ENCODE peak calls at places on chromosomes 16 and 17, in six cellular contexts. P, A, M, Z, W and B are unnamed samples.

GRCh38 chr16:70331588-70332358 is 14.9 kb upstream of the DDX19A start:
- DNase-seq in P (no peak), A (no peak), M (no peak), Z (no peak), W (peak), B (no peak)

GRCh38 chr16:48184681-48185080 is 28.9 kb upstream of the ABCC12 start:
- DNase-seq in P (no peak), A (no peak), M (no peak), Z (no peak), W (no peak), B (no peak)

GRCh38 chr17:51722994-51723393 is 435.5 kb downstream of the CA10 start:
- DNase-seq in P (no peak), A (no peak), M (no peak), Z (no peak), W (no peak), B (no peak)

GRCh38 chr17:65403129-65403528 is 158.3 kb downstream of the AXIN2 start:
- DNase-seq in P (no peak), A (no peak), M (no peak), Z (no peak), W (peak), B (no peak)

GRCh38 chr16:11049396-11050059 is 105.2 kb downstream of the CLEC16A start:
- DNase-seq in P (peak), A (no peak), M (no peak), Z (no peak), W (no peak), B (no peak)

GRCh38 chr16:2520784-2521577 is 810 bp downstream of the AMDHD2 start:
- DNase-seq in P (no peak), A (no peak), M (no peak), Z (peak), W (no peak), B (peak)

GRCh38 chr16:70590722-70591438 is 55.5 kb upstream of the IL34 start:
- DNase-seq in P (no peak), A (no peak), M (no peak), Z (peak), W (no peak), B (no peak)

GRCh38 chr17:34797724-34798123 is 163.5 kb downstream of the CCT6B start:
- DNase-seq in P (peak), A (no peak), M (peak), Z (no peak), W (peak), B (peak)

GRCh38 chr17:7673239-7673638 is 14.1 kb downstream of the TP53 start:
- DNase-seq in P (no peak), A (peak), M (no peak), Z (no peak), W (peak), B (no peak)

GRCh38 chr16:67198238-67198734 is 645 bp upstream of the ELMO3 start:
- DNase-seq in P (peak), A (no peak), M (peak), Z (no peak), W (no peak), B (peak)

GRCh38 chr17:28547623-28548416 is 4.6 kb downstream of the UNC119 start:
- DNase-seq in P (peak), A (peak), M (peak), Z (peak), W (peak), B (peak)

GRCh38 chr16:73329363-73330306 is 281.7 kb upstream of the ZFHX3 start:
- DNase-seq in P (no peak), A (no peak), M (no peak), Z (no peak), W (no peak), B (no peak)

GRCh38 chr17:38861399-38861843 is 7.9 kb upstream of the RPL23 start:
- DNase-seq in P (peak), A (no peak), M (no peak), Z (no peak), W (no peak), B (no peak)

GRCh38 chr17:64736804-64737492 is 74.8 kb upstream of the SMURF2 start:
- DNase-seq in P (no peak), A (peak), M (peak), Z (no peak), W (peak), B (no peak)

GRCh38 chr17:16872351-16872751 is 99.6 kb downstream of the TNFRSF13B start:
- DNase-seq in P (no peak), A (no peak), M (no peak), Z (no peak), W (no peak), B (no peak)

GRCh38 chr17:20987511-20987910 is 55.3 kb downstream of the USP22 start:
- DNase-seq in P (no peak), A (no peak), M (no peak), Z (no peak), W (no peak), B (peak)

GRCh38 chr17:12618557-12618956 is 47.1 kb upstream of the MYOCD start:
- DNase-seq in P (no peak), A (peak), M (peak), Z (no peak), W (no peak), B (no peak)

GRCh38 chr17:64240261-64240740 is 22.8 kb downstream of the TEX2 start:
- DNase-seq in P (no peak), A (peak), M (peak), Z (no peak), W (no peak), B (no peak)

GRCh38 chr16:87496101-87496801 is 3.4 kb upstream of the ZCCHC14 start:
- DNase-seq in P (no peak), A (no peak), M (no peak), Z (no peak), W (no peak), B (peak)

GRCh38 chr17:76529224-76529642 is 8.3 kb downstream of the CYGB start:
- DNase-seq in P (no peak), A (peak), M (peak), Z (peak), W (no peak), B (no peak)

GRCh38 chr16:50996166-50996565 is 154.9 kb downstream of the SALL1 start:
- DNase-seq in P (no peak), A (no peak), M (no peak), Z (no peak), W (no peak), B (no peak)

GRCh38 chr16:68126395-68126794 is 41.2 kb downstream of the NFATC3 start:
- DNase-seq in P (no peak), A (no peak), M (no peak), Z (no peak), W (no peak), B (peak)

GRCh38 chr17:16589097-16589969 is 20.3 kb upstream of the ZNF287 start:
- DNase-seq in P (peak), A (peak), M (peak), Z (peak), W (peak), B (peak)

GRCh38 chr17:47239663-47240374 is 13.8 kb upstream of the ITGB3 start:
- DNase-seq in P (peak), A (peak), M (peak), Z (peak), W (no peak), B (no peak)

GRCh38 chr17:66276328-66276937 is 26.0 kb upstream of the PRKCA start:
- DNase-seq in P (peak), A (peak), M (peak), Z (no peak), W (no peak), B (no peak)

GRCh38 chr16:80027007-80027965 is 426.7 kb upstream of the MAF start:
- DNase-seq in P (peak), A (peak), M (peak), Z (peak), W (peak), B (no peak)

GRCh38 chr17:82003411-82004381 is 19.0 kb downstream of the CENPX start:
- DNase-seq in P (peak), A (peak), M (peak), Z (peak), W (no peak), B (no peak)

GRCh38 chr16:48836641-48837040 is 226.7 kb upstream of the N4BP1 start:
- DNase-seq in P (no peak), A (no peak), M (no peak), Z (no peak), W (no peak), B (no peak)

GRCh38 chr17:46129302-46129701 is 63.9 kb downstream of the KANSL1 start:
- DNase-seq in P (no peak), A (no peak), M (no peak), Z (no peak), W (no peak), B (no peak)

GRCh38 chr16:54454616-54455015 is 168.0 kb upstream of the IRX3 start:
- DNase-seq in P (no peak), A (no peak), M (no peak), Z (no peak), W (no peak), B (no peak)

GRCh38 chr17:32936894-32937500 is 9.0 kb downstream of the TMEM98 start:
- DNase-seq in P (peak), A (peak), M (peak), Z (peak), W (peak), B (peak)

GRCh38 chr17:22268214-22268911 is 576.0 kb downstream of the KCNJ18 start:
- DNase-seq in P (no peak), A (no peak), M (no peak), Z (no peak), W (no peak), B (no peak)

GRCh38 chr16:88596477-88596876 is 26.3 kb downstream of the ZC3H18 start:
- DNase-seq in P (no peak), A (no peak), M (no peak), Z (no peak), W (no peak), B (no peak)

GRCh38 chr17:49871211-49871610 is 23.3 kb upstream of the TAC4 start:
- DNase-seq in P (no peak), A (no peak), M (no peak), Z (no peak), W (no peak), B (no peak)

GRCh38 chr17:49874911-49875310 is 27.0 kb upstream of the TAC4 start:
- DNase-seq in P (no peak), A (no peak), M (no peak), Z (no peak), W (no peak), B (no peak)

GRCh38 chr17:49873926-49874325 is 26.1 kb upstream of the TAC4 start:
- DNase-seq in P (no peak), A (no peak), M (no peak), Z (no peak), W (no peak), B (no peak)

GRCh38 chr17:49873466-49873865 is 25.6 kb upstream of the TAC4 start:
- DNase-seq in P (no peak), A (no peak), M (no peak), Z (no peak), W (no peak), B (no peak)

DNA sequence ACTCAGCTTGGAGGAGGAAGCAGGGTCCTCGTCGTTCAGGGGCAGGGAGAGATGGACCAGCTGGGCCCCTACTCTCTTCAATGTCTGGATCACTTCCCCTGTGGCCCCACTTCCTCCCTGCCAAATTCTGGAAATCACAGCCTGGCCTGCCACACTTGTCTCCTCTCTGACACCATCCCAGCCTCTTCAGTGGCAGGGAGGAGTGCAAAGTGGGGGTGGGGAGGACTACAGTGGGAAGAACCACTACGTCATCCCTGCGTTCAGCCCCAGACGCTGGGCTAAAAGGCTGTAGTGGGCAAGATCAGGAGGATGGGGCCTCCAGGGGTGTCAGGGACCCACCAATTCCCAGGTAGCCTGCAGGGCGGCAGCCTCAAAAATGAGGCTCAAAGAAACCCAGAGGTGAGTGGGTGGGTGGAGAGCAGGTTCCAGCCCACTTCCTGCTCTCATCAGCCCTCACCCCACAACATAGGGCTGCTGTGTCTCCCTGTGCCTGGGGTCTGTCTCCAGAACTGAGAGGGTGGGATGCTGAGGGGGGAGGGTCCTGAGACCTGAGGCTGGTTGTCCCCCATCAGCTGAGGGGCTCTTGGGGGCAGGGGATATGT is 25.0 kb upstream of the TAC4 start:
- DNase-seq in P (no peak), A (no peak), M (no peak), Z (no peak), W (no peak), B (no peak)
- TF ChIP-seq CTCF in P (no peak), A (no peak), M (no peak), Z (no peak), W (no peak), B (no peak)

DNA sequence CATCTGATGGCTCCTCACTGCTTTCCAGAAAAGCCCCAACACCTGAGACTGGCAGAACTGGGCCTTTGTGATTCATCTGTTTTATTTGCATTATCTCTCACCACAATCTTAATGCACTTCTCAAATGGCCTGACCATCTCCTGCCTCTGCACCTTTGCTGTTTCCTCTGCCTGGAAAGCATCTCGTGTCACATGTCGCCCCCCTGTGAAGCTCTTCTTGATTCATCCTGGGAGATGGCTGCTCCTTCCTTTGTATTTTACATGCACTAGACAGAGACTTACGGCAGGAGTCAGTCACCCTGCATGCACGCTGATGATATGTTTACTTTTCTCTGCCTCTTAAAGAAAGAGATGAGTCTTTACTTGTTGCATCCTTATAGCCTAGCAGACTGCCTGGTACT is 30.0 kb downstream of the HNF1B start:
- DNase-seq in P (peak), A (no peak), M (peak), Z (no peak), W (no peak), B (no peak)
- TF ChIP-seq CTCF in P (peak), A (no peak), M (peak), Z (no peak), W (no peak), B (no peak)

DNA sequence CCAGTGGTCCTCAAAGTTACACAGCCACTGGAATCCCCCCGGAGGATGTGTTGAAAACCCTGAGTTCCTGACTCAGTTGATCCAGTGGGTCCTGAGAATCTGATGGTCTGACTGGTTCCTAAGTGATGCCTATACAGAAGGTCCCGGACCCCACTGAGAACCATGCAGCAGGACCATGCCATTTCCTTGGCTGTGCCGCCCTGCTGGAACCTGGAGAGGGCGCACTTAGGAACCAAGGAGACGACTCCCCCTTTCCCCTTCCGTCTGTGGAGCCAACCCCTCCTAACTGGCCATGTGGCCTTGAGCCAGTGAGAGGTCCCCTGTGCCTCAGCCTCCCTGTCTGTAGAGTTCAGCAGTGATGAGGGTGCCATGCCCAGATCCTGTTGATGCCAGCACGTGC is 22.0 kb downstream of the C16orf74 start:
- DNase-seq in P (no peak), A (no peak), M (no peak), Z (no peak), W (no peak), B (no peak)
- TF ChIP-seq CTCF in P (no peak), A (peak), M (peak), Z (no peak), W (peak), B (peak)

DNA sequence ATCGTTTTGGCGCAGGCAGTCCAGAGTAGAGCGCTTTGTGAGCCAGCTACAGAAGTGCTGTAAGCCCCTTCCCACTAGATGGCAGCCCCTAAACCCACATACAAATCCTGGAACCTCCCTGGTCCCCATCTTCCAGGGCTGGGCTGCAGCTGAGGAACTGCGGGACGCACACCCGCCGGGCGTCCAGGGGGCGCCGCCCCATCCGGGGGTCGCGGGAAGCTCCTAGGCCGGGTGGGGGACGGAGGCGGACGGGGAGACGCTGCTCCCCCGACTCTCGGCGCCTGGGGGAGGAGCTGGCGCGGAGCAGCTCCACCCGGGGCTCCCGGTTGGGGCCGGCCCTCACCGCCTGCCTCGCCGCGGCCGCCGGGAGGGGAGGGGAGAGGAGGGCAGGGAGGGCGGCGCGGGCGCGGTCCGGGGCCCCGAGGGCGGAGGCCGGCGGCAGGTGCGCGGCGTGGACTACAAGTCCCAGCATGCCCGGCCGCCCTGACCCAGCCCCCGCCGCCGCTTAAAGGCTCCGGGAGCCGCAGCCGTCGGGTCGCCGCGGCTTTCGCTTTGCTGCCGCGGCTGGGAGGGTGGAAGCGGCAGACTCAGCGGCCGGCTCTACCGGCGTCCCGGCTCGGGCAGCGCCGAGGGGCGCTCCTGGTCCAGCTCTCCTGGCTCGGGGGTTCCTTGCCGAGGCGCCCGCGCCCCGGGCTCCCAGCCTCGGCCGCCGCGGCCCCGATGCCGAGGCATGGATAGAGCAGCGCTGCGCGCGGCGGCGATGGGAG is at the start of gene KSR1:
- DNase-seq in P (peak), A (peak), M (peak), Z (peak), W (peak), B (peak)
- TF ChIP-seq CTCF in P (peak), A (peak), M (peak), Z (peak), W (peak), B (peak)

GRCh38 chr17:74008196-74008595 is 195.3 kb upstream of the RPL38 start:
- DNase-seq in P (peak), A (no peak), M (no peak), Z (no peak), W (peak), B (no peak)
- TF ChIP-seq CTCF in P (peak), A (no peak), M (no peak), Z (peak), W (peak), B (no peak)

DNA sequence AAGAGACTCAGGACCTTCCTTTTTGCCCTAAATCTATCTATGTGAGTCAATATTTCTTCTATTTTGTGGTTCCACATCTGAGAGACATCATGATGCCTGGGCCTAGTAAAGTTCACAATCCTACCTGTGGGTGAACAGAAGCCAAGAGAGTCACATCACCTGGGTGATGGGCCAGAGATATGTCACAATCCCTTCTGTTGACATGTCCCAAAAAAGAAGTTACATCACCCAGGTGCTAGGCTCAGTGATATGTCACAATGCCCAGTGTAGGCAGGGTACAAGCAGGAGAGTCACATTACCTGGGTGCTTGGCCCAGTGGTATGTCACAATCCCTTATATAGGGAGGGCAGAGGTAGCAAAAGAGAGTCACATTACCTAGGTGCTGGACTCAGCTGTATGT is 2101.9 kb downstream of the TP53TG3F start:
- DNase-seq in P (no peak), A (no peak), M (no peak), Z (no peak), W (no peak), B (no peak)
- TF ChIP-seq CTCF in P (no peak), A (no peak), M (no peak), Z (no peak), W (no peak), B (no peak)

GRCh38 chr17:62303476-62303875 is 76.9 kb upstream of the EFCAB3 start:
- DNase-seq in P (no peak), A (no peak), M (no peak), Z (no peak), W (no peak), B (no peak)

GRCh38 chr17:62309381-62309780 is 71.0 kb upstream of the EFCAB3 start:
- DNase-seq in P (no peak), A (no peak), M (no peak), Z (no peak), W (no peak), B (no peak)

DNA sequence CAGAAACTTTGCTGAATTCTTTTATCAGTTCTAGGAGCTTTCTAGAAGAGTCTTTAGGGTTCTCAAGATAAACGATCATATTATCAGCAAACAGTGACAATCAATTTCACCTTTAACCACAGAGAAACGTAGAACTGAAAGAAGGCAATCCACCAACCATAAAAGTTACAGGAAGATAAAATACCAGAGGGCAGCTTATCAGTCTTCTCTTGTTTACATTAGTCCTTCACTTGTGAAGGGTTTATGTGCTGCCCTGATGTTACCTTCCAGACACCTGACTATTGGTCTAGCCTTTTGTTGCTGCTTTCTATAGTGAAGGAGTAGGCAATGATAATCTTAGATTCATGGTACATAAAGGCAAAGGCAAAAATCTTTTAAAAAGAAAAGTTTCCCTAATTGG is 73.2 kb upstream of the EFCAB3 start:
- DNase-seq in P (no peak), A (no peak), M (no peak), Z (no peak), W (no peak), B (no peak)
- TF ChIP-seq CTCF in P (no peak), A (no peak), M (no peak), Z (no peak), W (no peak), B (no peak)

GRCh38 chr17:61450641-61451537 is 1.3 kb upstream of the TBX4 start:
- DNase-seq in P (no peak), A (no peak), M (no peak), Z (no peak), W (no peak), B (no peak)
- TF ChIP-seq CTCF in P (no peak), A (peak), M (no peak), Z (no peak), W (no peak), B (no peak)